ENCODE peak calls at places on chromosomes 3 and 15, in five cellular contexts. O is OCI-LY7, B is astrocyte of the spinal cord, V is neural crest cell, D is Peyer's patch. F is an unnamed sample.

GRCh38 chr3:81910244-81910852 is 148.9 kb upstream of the GBE1 start:
- DNase-seq in B (peak), O (peak), D (no peak), V (peak), F (no peak)

GRCh38 chr3:64086479-64086878 is 63.2 kb upstream of the PSMD6 start:
- DNase-seq in D (no peak), O (no peak), V (no peak), B (no peak), F (no peak)

GRCh38 chr3:123410149-123410515 is 38.8 kb downstream of the ADCY5 start:
- DNase-seq in O (no peak), B (no peak), V (no peak), D (no peak), F (no peak)

GRCh38 chr3:62445267-62445666 is 71.9 kb upstream of the FEZF2 start:
- DNase-seq in B (peak), D (no peak), O (peak), V (no peak), F (no peak)

GRCh38 chr15:52737720-52738119 is 52.4 kb downstream of the ONECUT1 start:
- DNase-seq in O (no peak), D (no peak), V (no peak), B (no peak), F (no peak)

GRCh38 chr3:189355481-189356201 is 183.9 kb downstream of the TPRG1 start:
- DNase-seq in D (no peak), O (no peak), V (no peak), B (peak), F (no peak)

GRCh38 chr3:101725192-101725889 is 927 bp downstream of the CEP97 start:
- DNase-seq in V (no peak), B (peak), D (peak), O (peak), F (no peak)

GRCh38 chr3:96646596-96646995 is 167.8 kb upstream of the EPHA6 start:
- DNase-seq in O (no peak), V (no peak), B (no peak), D (no peak), F (no peak)

GRCh38 chr3:39879581-39879980 is 70.2 kb downstream of the MYRIP start:
- DNase-seq in B (no peak), O (no peak), D (no peak), V (no peak), F (no peak)

GRCh38 chr3:149245738-149246451 is 24.3 kb upstream of the CP start:
- DNase-seq in B (peak), D (no peak), V (no peak), O (peak), F (no peak)

GRCh38 chr3:16402451-16402850 is 111.0 kb downstream of the RFTN1 start:
- DNase-seq in O (no peak), B (peak), V (no peak), D (no peak), F (no peak)

GRCh38 chr3:11510001-11510760 is 133.5 kb downstream of the VGLL4 start:
- DNase-seq in B (no peak), D (no peak), O (peak), V (peak), F (no peak)

GRCh38 chr3:112746675-112747276 is 99.9 kb downstream of the CD200R1L start:
- DNase-seq in D (no peak), V (no peak), O (no peak), B (no peak), F (no peak)

GRCh38 chr3:143301031-143301430 is 181.5 kb downstream of the CHST2 start:
- DNase-seq in D (no peak), V (no peak), B (no peak), O (no peak), F (no peak)

GRCh38 chr15:58453931-58454793 is 22.4 kb downstream of the LIPC start:
- DNase-seq in O (no peak), V (no peak), B (no peak), D (no peak), F (no peak)

GRCh38 chr3:159739166-159739565 is 249.5 kb upstream of the IL12A start:
- DNase-seq in O (no peak), D (no peak), B (no peak), V (no peak), F (no peak)

GRCh38 chr15:44243829-44244228 is 44.7 kb upstream of the GOLM2 start:
- DNase-seq in O (no peak), B (no peak), V (no peak), D (no peak), F (no peak)

GRCh38 chr3:183644244-183644643 is 8.8 kb downstream of the KLHL24 start:
- DNase-seq in V (no peak), O (no peak), B (no peak), D (no peak), F (no peak)

GRCh38 chr15:79091204-79091867 is 756 bp upstream of the RASGRF1 start:
- DNase-seq in D (peak), O (no peak), B (peak), V (peak), F (no peak)

GRCh38 chr3:190265795-190266194 is 56.5 kb downstream of the CLDN1 start:
- DNase-seq in B (peak), O (no peak), D (no peak), V (no peak), F (no peak)

GRCh38 chr3:44983413-44984040 is 7.5 kb downstream of the EXOSC7 start:
- DNase-seq in O (no peak), D (no peak), B (no peak), V (no peak), F (no peak)

GRCh38 chr3:188284455-188285212 is 130.7 kb downstream of the LPP start:
- DNase-seq in O (peak), D (no peak), B (no peak), V (no peak), F (no peak)

GRCh38 chr3:177345049-177345972 is 148.0 kb upstream of the TBL1XR1 start:
- DNase-seq in V (no peak), D (peak), O (peak), B (peak), F (no peak)

GRCh38 chr15:31801152-31801551 is 229.2 kb upstream of the CHRNA7 start:
- DNase-seq in B (no peak), V (no peak), D (no peak), O (no peak), F (no peak)

GRCh38 chr3:161316006-161316689 is 55.2 kb downstream of the SPTSSB start:
- DNase-seq in B (peak), O (no peak), D (no peak), V (no peak), F (no peak)

GRCh38 chr3:56776551-56776950 is 25.2 kb downstream of the ARHGEF3 start:
- DNase-seq in V (no peak), D (no peak), O (no peak), B (no peak), F (no peak)

GRCh38 chr3:184345678-184346144 is 8.3 kb downstream of the FAM131A start:
- DNase-seq in O (peak), D (no peak), B (peak), V (peak), F (no peak)

GRCh38 chr15:67076147-67076843 is 10.9 kb downstream of the SMAD3 start:
- DNase-seq in B (peak), D (no peak), O (peak), V (no peak), F (no peak)

GRCh38 chr3:16103472-16103871 is 71.0 kb upstream of the GALNT15 start:
- DNase-seq in O (no peak), D (no peak), B (peak), V (no peak), F (no peak)

GRCh38 chr3:31377045-31377642 is 155.6 kb upstream of the STT3B start:
- DNase-seq in B (peak), D (no peak), O (no peak), V (no peak), F (no peak)

GRCh38 chr3:31974454-31974853 is 6.6 kb downstream of the OSBPL10 start:
- DNase-seq in O (no peak), D (no peak), V (no peak), B (peak), F (no peak)

GRCh38 chr3:40572588-40572987 is 47.8 kb downstream of the ZNF621 start:
- DNase-seq in O (no peak), D (no peak), V (no peak), B (no peak), F (no peak)

GRCh38 chr15:64842099-64842940 is 605 bp downstream of the PLEKHO2 start:
- DNase-seq in V (no peak), D (no peak), B (peak), O (peak), F (no peak)

GRCh38 chr15:64844576-64845140 is 2.9 kb downstream of the PLEKHO2 start:
- DNase-seq in D (peak), B (no peak), O (peak), V (no peak), F (no peak)

GRCh38 chr15:64842986-64843561 is 1.4 kb downstream of the PLEKHO2 start:
- DNase-seq in B (peak), V (no peak), O (peak), D (peak), F (no peak)

GRCh38 chr15:64843996-64844395 is 2.3 kb downstream of the PLEKHO2 start:
- DNase-seq in B (no peak), O (no peak), V (no peak), D (no peak), F (no peak)

GRCh38 chr15:64841258-64842098 is at the start of gene PLEKHO2:
- DNase-seq in V (peak), O (peak), D (peak), B (peak), F (peak)
- TF ChIP-seq CTCF in V (peak), O (peak), D (no peak), B (peak), F (no peak)

GRCh38 chr15:42686281-42686680 is 50.6 kb downstream of the CDAN1 start:
- DNase-seq in B (no peak), D (no peak), V (no peak), O (no peak), F (no peak)
- TF ChIP-seq CTCF in B (no peak), D (no peak), V (no peak), O (no peak), F (no peak)

GRCh38 chr15:29454506-29454905 is 184.9 kb upstream of the NSMCE3 start:
- DNase-seq in D (no peak), B (peak), O (no peak), V (no peak), F (no peak)

GRCh38 chr15:29448320-29448719 is 178.7 kb upstream of the NSMCE3 start:
- DNase-seq in O (no peak), B (no peak), V (no peak), D (no peak), F (no peak)

GRCh38 chr15:29449136-29449535 is 179.5 kb upstream of the NSMCE3 start:
- DNase-seq in D (no peak), B (peak), V (peak), O (no peak), F (no peak)

GRCh38 chr15:29452881-29453731 is 183.5 kb upstream of the NSMCE3 start:
- DNase-seq in V (peak), B (no peak), D (no peak), O (no peak), F (no peak)

GRCh38 chr15:29451201-29451781 is 181.7 kb upstream of the NSMCE3 start:
- DNase-seq in B (no peak), D (no peak), V (peak), O (no peak), F (no peak)
- TF ChIP-seq CTCF in B (peak), D (no peak), V (peak), O (peak), F (peak)

GRCh38 chr15:98294126-98294525 is 333.6 kb downstream of the ARRDC4 start:
- DNase-seq in D (no peak), O (no peak), V (no peak), B (no peak), F (no peak)

GRCh38 chr15:98289747-98290146 is 329.2 kb downstream of the ARRDC4 start:
- DNase-seq in D (no peak), O (no peak), V (no peak), B (no peak), F (no peak)

GRCh38 chr15:98288091-98288590 is 327.6 kb downstream of the ARRDC4 start:
- DNase-seq in B (no peak), O (no peak), V (no peak), D (no peak), F (no peak)

GRCh38 chr15:98296653-98297052 is 336.1 kb downstream of the ARRDC4 start:
- DNase-seq in B (no peak), O (no peak), V (no peak), D (no peak), F (no peak)

GRCh38 chr15:98292442-98293240 is 332.1 kb downstream of the ARRDC4 start:
- DNase-seq in D (no peak), V (peak), B (no peak), O (peak), F (peak)
- TF ChIP-seq CTCF in D (peak), V (peak), B (peak), O (peak), F (peak)

GRCh38 chr3:155356594-155357370 is 63.3 kb upstream of the STRIT1 start:
- DNase-seq in B (no peak), V (no peak), D (no peak), O (peak), F (no peak)
- TF ChIP-seq CTCF in B (peak), V (peak), D (no peak), O (peak), F (peak)

DNA sequence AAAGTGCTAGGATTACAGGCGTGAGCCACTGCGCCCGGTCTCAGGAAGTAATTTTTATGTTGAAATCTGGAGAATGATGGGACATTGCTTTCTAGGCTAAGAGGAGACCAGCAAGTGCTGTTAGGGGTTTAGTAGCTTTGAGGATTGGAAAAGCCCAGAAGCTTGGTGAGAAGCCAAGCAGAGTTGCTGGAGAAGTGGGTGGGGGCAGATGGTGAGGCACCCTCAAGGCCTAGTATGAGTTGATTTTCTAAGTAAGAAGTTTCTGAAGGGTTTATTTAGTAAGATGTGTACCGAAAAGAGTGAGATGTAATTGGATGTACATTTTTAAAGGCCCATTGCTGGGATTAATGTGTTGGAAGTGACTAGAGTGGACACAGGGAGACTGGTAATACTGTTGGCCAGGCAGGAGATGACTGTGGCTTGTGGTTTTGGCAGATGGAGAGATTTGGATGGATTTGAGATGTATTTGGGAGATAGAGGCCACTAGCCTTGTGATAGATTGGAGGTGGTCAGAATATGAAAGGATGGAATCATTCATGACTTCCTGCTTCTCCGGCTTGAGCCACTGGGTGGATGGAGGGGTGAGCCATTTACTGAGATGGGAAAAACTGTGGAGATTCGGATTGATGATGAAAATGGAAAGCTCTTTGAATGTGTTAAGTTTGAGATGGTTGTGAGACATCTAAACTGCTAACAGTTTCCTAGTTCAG is 2.3 kb downstream of the LRRC28 start:
- DNase-seq in O (no peak), D (no peak), B (peak), V (no peak), F (no peak)
- TF ChIP-seq CTCF in O (no peak), D (no peak), B (no peak), V (no peak), F (no peak)

GRCh38 chr15:40870716-40871115 is 3.3 kb downstream of the RHOV start:
- DNase-seq in O (no peak), V (no peak), B (no peak), D (no peak), F (no peak)

GRCh38 chr15:40872791-40873526 is 1.1 kb downstream of the RHOV start:
- DNase-seq in D (no peak), O (no peak), V (no peak), B (no peak), F (peak)

GRCh38 chr15:40875996-40876740 is 2.1 kb upstream of the RHOV start:
- DNase-seq in B (no peak), D (no peak), O (no peak), V (no peak), F (no peak)

GRCh38 chr15:40871749-40872617 is 2.1 kb downstream of the RHOV start:
- DNase-seq in V (no peak), O (no peak), D (no peak), B (no peak), F (peak)

GRCh38 chr15:40873625-40874561 is at the start of gene RHOV:
- DNase-seq in B (peak), V (peak), D (peak), O (peak), F (peak)
- TF ChIP-seq CTCF in B (peak), V (peak), D (peak), O (peak), F (peak)

GRCh38 chr3:59717679-59718205 is 667.9 kb upstream of the CFAP20DC start:
- DNase-seq in B (no peak), D (no peak), O (no peak), V (no peak), F (no peak)
- TF ChIP-seq CTCF in B (no peak), D (no peak), O (no peak), V (no peak), F (no peak)

DNA sequence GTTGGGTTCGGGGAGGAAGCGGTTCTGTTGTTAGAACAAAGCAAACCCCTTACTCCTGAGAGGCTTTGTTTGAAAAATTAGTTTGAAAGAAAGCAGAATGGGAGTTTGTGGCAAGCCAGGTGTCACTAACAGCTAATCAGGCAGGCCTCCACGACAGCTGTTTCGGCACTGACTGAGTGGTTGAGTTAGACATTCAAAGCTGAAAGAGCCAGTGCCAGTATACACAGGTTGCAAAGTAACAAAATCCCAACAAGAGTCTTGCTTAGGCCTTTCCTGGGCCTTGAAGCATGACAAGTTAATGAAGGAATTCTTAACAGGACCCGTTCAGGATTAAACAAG is 458.5 kb downstream of the EDEM1 start:
- DNase-seq in V (no peak), D (no peak), B (no peak), O (no peak), F (no peak)
- TF ChIP-seq CTCF in V (no peak), D (no peak), B (no peak), O (no peak), F (no peak)